ENCODE peak calls at places on chromosome 12, in four cellular contexts. M, O, H and R are unnamed samples.

GRCh38 chr12:128810182-128811127 is 13.3 kb downstream of the SLC15A4 start:
- DNase-seq in M (no peak), O (peak; percentile 75), H (no peak), R (peak; percentile 67)

GRCh38 chr12:105445261-105446015 is 114.9 kb downstream of the C12orf75 start:
- DNase-seq in O (no peak), M (no peak), H (peak; percentile 31), R (no peak)

GRCh38 chr12:58819345-58819744 is 101.0 kb downstream of the LRIG3 start:
- DNase-seq in O (no peak), H (no peak), M (peak; percentile 80), R (no peak)

GRCh38 chr12:124862768-124863408 is 776 bp downstream of the SCARB1 start:
- DNase-seq in M (no peak), H (no peak), O (no peak), R (no peak)

GRCh38 chr12:29499235-29499634 is 1.7 kb upstream of the OVCH1 start:
- DNase-seq in O (no peak), M (no peak), H (no peak), R (no peak)

GRCh38 chr12:52884526-52885293 is 20.2 kb downstream of the KRT8 start:
- DNase-seq in O (peak; percentile 69), M (peak; percentile 87), H (peak; percentile 36), R (peak; percentile 83)

GRCh38 chr12:124463341-124463861 is 104.0 kb downstream of the NCOR2 start:
- DNase-seq in O (no peak), H (no peak), M (no peak), R (no peak)

GRCh38 chr12:48189331-48190125 is 6.1 kb downstream of the CCDC184 start:
- DNase-seq in H (peak; percentile 67), O (peak; percentile 70), M (no peak), R (peak; percentile 60)

GRCh38 chr12:106297681-106298080 is 4.9 kb upstream of the TCP11L2 start:
- DNase-seq in H (no peak), O (no peak), M (no peak), R (no peak)

GRCh38 chr12:109968032-109968420 is 28.1 kb downstream of the GIT2 start:
- DNase-seq in H (no peak), O (no peak), M (no peak), R (no peak)

GRCh38 chr12:26789731-26790644 is 43.0 kb downstream of the ITPR2 start:
- DNase-seq in H (peak; percentile 75), O (no peak), M (no peak), R (no peak)

GRCh38 chr12:3046441-3047200 is 30.6 kb upstream of the TSPAN9 start:
- DNase-seq in M (no peak), O (no peak), H (no peak), R (no peak)

GRCh38 chr12:67701121-67701520 is 52.6 kb downstream of the DYRK2 start:
- DNase-seq in O (no peak), H (peak; percentile 69), M (no peak), R (no peak)

GRCh38 chr12:55982319-55982936 is 8.6 kb downstream of the RAB5B start:
- DNase-seq in O (no peak), H (no peak), M (no peak), R (no peak)

GRCh38 chr12:80189241-80189640 is 89.9 kb downstream of the OTOGL start:
- DNase-seq in H (peak; percentile 93), O (no peak), M (no peak), R (no peak)
- H3K4me3 ChIP-seq in H (no peak overlapping the region), O (no peak overlapping the region), M (no peak overlapping the region), R (no peak overlapping the region)

GRCh38 chr12:38907171-38907923 is 2.0 kb upstream of the CPNE8 start:
- DNase-seq in O (no peak), H (no peak), M (no peak), R (no peak)
- H3K27ac ChIP-seq in O (peak overlapping the region; percentile 97), H (no peak overlapping the region), M (peak overlapping the region; percentile 97), R (no peak overlapping the region)

GRCh38 chr12:12007713-12008231 is 63.0 kb upstream of the BCL2L14 start:
- DNase-seq in O (no peak), M (no peak), H (no peak), R (no peak)
- H3K4me3 ChIP-seq in O (no peak overlapping the region), M (no peak overlapping the region), H (no peak overlapping the region), R (no peak overlapping the region)

GRCh38 chr12:45730842-45731336 is 1.4 kb downstream of the ARID2 start:
- DNase-seq in O (no peak), M (no peak), H (peak; percentile 39), R (no peak)

GRCh38 chr12:45731376-45731775 is 1.9 kb downstream of the ARID2 start:
- DNase-seq in H (no peak), O (no peak), M (no peak), R (no peak)

GRCh38 chr12:45732936-45733335 is 3.4 kb downstream of the ARID2 start:
- DNase-seq in H (no peak), O (no peak), M (no peak), R (no peak)

GRCh38 chr12:45730116-45730841 is 773 bp downstream of the ARID2 start:
- DNase-seq in H (peak; percentile 43), O (peak; percentile 34), M (peak; percentile 67), R (peak; percentile 83)

GRCh38 chr12:45732250-45732649 is 2.7 kb downstream of the ARID2 start:
- DNase-seq in H (peak; percentile 7), O (no peak), M (no peak), R (no peak)
- H3K27ac ChIP-seq in H (no peak overlapping the region), O (peak overlapping the region; percentile 100), M (peak overlapping the region; percentile 1), R (peak overlapping the region; percentile 77)

DNA sequence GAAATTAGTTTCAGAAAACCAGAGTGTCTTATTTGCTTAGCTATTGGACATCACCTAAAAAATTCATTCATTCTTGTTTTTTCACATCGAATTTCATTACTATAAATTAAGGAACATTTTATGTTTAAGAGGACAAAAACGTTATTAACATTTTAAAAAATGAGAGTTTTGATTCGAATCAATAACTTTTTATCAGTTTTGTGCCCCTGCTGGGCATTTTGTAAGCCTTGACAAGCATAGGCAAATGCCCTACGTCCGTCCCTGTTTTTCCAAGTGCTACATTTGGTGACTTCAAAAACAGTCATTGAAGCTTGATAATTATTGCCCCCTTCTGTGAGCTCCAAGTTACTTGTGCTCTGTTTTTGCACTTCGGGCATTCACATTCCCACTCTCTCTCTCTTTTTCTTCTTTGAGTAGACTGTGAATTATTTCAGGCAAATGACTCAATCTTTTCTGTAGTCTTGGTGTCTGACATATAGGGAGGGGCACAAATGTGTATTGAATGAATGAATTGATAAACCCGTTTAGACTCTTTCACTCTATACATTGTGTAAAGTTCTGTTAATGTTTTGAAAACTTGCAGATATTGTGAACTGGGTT is 1.2 kb downstream of the APAF1 start:
- DNase-seq in O (no peak), H (peak; percentile 32), M (no peak), R (no peak)
- H3K4me3 ChIP-seq in O (peak overlapping the region; percentile 99), H (peak overlapping the region; percentile 67), M (peak overlapping the region; percentile 66), R (peak overlapping the region; percentile 11)

GRCh38 chr12:12380949-12381593 is 24.2 kb downstream of the BORCS5 start:
- DNase-seq in O (no peak), M (no peak), H (no peak), R (no peak)
- H3K27ac ChIP-seq in O (peak overlapping the region; percentile 24), M (peak overlapping the region; percentile 53), H (no peak overlapping the region), R (no peak overlapping the region)